ENCODE peak calls at places on chromosomes 7 and 10, in five cellular contexts. E is esophagus squamous epithelium, I is hepatocyte, F is RWPE1, L is pancreas. K is an unnamed sample.

GRCh38 chr7:131076711-131077170 is 250.9 kb upstream of the MKLN1 start:
- DNase-seq in E (no peak), I (peak; percentile 54), F (no peak), L (no peak), K (no peak)

GRCh38 chr10:95564291-95564690 is 3.1 kb upstream of the SORBS1 start:
- DNase-seq in E (no peak), I (no peak), F (no peak), L (no peak), K (no peak)

GRCh38 chr7:67636363-67637355 is 640.0 kb downstream of the TYW1 start:
- DNase-seq in E (no peak), I (no peak), F (no peak), L (no peak), K (no peak)

GRCh38 chr10:60896033-60896432 is 48.0 kb downstream of the RHOBTB1 start:
- DNase-seq in E (no peak), I (peak; percentile 19), F (no peak), L (no peak), K (no peak)

GRCh38 chr10:27448926-27449325 is 55.2 kb upstream of the RAB18 start:
- DNase-seq in E (no peak), I (no peak), F (peak; percentile 41), L (no peak), K (no peak)

GRCh38 chr10:31749293-31749692 is 179.3 kb downstream of the ARHGAP12 start:
- DNase-seq in E (no peak), I (no peak), F (no peak), L (peak; percentile 69), K (no peak)

GRCh38 chr7:152871678-152872060 is 112.1 kb downstream of the ACTR3B start:
- DNase-seq in E (no peak), I (no peak), F (no peak), L (no peak), K (no peak)

GRCh38 chr7:158783595-158783994 is 45.7 kb downstream of the ESYT2 start:
- DNase-seq in E (no peak), I (no peak), F (no peak), L (no peak), K (no peak)

GRCh38 chr10:102745157-102745556 is 1.4 kb downstream of the WBP1L start:
- DNase-seq in E (no peak), I (no peak), F (no peak), L (no peak), K (no peak)

GRCh38 chr10:88149906-88150305 is 286.5 kb downstream of the PTEN start:
- DNase-seq in E (no peak), I (no peak), F (no peak), L (no peak), K (no peak)

GRCh38 chr7:69656890-69657289 is 58.6 kb downstream of the AUTS2 start:
- DNase-seq in E (no peak), I (no peak), F (no peak), L (no peak), K (peak; percentile 62)

GRCh38 chr10:124728071-124728829 is 15.9 kb downstream of the FAM53B start:
- DNase-seq in E (no peak), I (no peak), F (no peak), L (no peak), K (no peak)

GRCh38 chr10:72601144-72601543 is 24.7 kb downstream of the MICU1 start:
- DNase-seq in E (no peak), I (no peak), F (no peak), L (no peak), K (no peak)

GRCh38 chr7:21352540-21353387 is 75.1 kb upstream of the SP4 start:
- DNase-seq in E (no peak), I (no peak), F (no peak), L (no peak), K (no peak)

GRCh38 chr10:11712761-11713160 is 29.4 kb upstream of the ECHDC3 start:
- DNase-seq in E (no peak), I (no peak), F (no peak), L (no peak), K (no peak)

GRCh38 chr10:13769926-13770325 is 183.2 kb downstream of the PRPF18 start:
- DNase-seq in E (no peak), I (no peak), F (peak; percentile 81), L (no peak), K (no peak)

GRCh38 chr10:71911296-71911954 is 52.8 kb upstream of the CHST3 start:
- DNase-seq in E (no peak), I (no peak), F (no peak), L (no peak), K (no peak)

GRCh38 chr7:47683485-47683898 is 101.6 kb upstream of the TNS3 start:
- DNase-seq in E (no peak), I (no peak), F (no peak), L (no peak), K (no peak)

GRCh38 chr7:128790297-128791037 is 1.3 kb upstream of the CCDC136 start:
- DNase-seq in E (no peak), I (no peak), F (no peak), L (no peak), K (no peak)

GRCh38 chr7:10802526-10802925 is 171.1 kb upstream of the PHF14 start:
- DNase-seq in E (no peak), I (no peak), F (peak; percentile 56), L (no peak), K (no peak)

GRCh38 chr10:124974131-124974530 is 32.2 kb downstream of the ZRANB1 start:
- DNase-seq in E (no peak), I (no peak), F (no peak), L (no peak), K (no peak)

GRCh38 chr10:101079874-101080273 is 18.1 kb downstream of the KAZALD1 start:
- DNase-seq in E (no peak), I (no peak), F (no peak), L (no peak), K (no peak)

GRCh38 chr7:1562611-1563051 is 6.6 kb upstream of the TMEM184A start:
- DNase-seq in E (no peak), I (no peak), F (no peak), L (no peak), K (no peak)

GRCh38 chr10:19498348-19499290 is 317.6 kb upstream of the PLXDC2 start:
- DNase-seq in E (no peak), I (no peak), F (no peak), L (no peak), K (no peak)

GRCh38 chr10:34403512-34403911 is 411.6 kb downstream of the PARD3 start:
- DNase-seq in E (no peak), I (no peak), F (no peak), L (no peak), K (no peak)

GRCh38 chr10:33817647-33818046 is 483.2 kb upstream of the NRP1 start:
- DNase-seq in E (no peak), I (no peak), F (no peak), L (no peak), K (no peak)

GRCh38 chr7:131370523-131370968 is 42.9 kb downstream of the MKLN1 start:
- DNase-seq in E (no peak), I (peak; percentile 4), F (no peak), L (no peak), K (no peak)

GRCh38 chr7:710161-710560 is 16.3 kb upstream of the DNAAF5 start:
- DNase-seq in E (no peak), I (peak; percentile 1), F (no peak), L (no peak), K (no peak)

GRCh38 chr10:82742478-82742877 is 867.5 kb downstream of the NRG3 start:
- DNase-seq in E (no peak), I (peak; percentile 17), F (peak; percentile 4), L (no peak), K (no peak)

GRCh38 chr7:155322530-155322929 is 24.9 kb downstream of the INSIG1 start:
- DNase-seq in E (no peak), I (no peak), F (no peak), L (no peak), K (no peak)

GRCh38 chr7:33937871-33938270 is 32.5 kb downstream of the BMPER start:
- DNase-seq in E (no peak), I (no peak), F (no peak), L (no peak), K (no peak)

GRCh38 chr7:33932832-33933468 is 27.6 kb downstream of the BMPER start:
- DNase-seq in E (no peak), I (peak; percentile 84), F (peak; percentile 73), L (peak; percentile 74), K (peak; percentile 71)

GRCh38 chr7:33932221-33932620 is 26.9 kb downstream of the BMPER start:
- DNase-seq in E (no peak), I (no peak), F (no peak), L (no peak), K (no peak)

GRCh38 chr7:33928986-33929385 is 23.6 kb downstream of the BMPER start:
- DNase-seq in E (no peak), I (no peak), F (no peak), L (no peak), K (peak; percentile 35)

DNA sequence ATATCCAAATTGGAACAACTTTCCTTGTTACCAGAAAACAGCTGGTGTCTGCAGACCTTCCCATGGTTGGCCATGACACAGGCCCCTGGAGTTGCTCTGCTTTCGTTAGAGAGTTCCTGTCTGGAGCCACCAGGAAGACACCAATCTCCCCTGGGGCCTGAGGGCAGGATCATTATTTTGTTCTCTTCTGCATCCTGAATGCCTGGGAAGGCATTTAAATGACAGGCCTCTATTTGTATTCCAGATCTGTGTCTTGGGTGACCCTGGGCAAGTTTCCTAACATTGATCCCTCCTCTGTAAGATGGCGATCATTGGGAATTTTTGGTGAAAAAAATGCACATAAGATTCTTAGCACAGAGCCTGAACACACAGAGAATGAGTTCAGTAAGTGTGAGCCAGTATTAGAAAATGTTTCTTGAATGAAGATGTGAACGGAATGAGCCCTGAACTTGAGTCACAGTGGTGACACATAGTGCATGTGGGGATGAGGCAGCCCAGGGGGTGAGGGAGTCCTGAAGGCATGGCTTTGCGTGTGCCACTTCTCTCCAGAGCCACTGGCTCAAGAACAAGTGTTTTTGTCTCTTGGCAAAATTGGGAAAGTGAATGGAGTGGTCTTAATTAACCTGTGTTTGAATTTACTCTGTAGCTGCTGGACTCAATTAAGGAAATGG is 28.4 kb downstream of the BMPER start:
- DNase-seq in E (no peak), I (no peak), F (peak; percentile 46), L (no peak), K (no peak)
- TF ChIP-seq CTCF in E (no peak), I (no peak), F (no peak), L (no peak), K (no peak)

GRCh38 chr7:143384741-143385631 is 3.8 kb downstream of the ZYX start:
- DNase-seq in E (no peak), I (no peak), F (no peak), L (no peak), K (no peak)
- H3K27ac ChIP-seq in E (peak overlapping the region; percentile 100), I (no peak overlapping the region), F (peak overlapping the region; percentile 95), L (no peak overlapping the region), K (peak overlapping the region; percentile 99)

GRCh38 chr7:37205451-37205850 is 243.2 kb downstream of the ELMO1 start:
- DNase-seq in E (no peak), I (no peak), F (no peak), L (no peak), K (no peak)

GRCh38 chr7:37212051-37212450 is 236.6 kb downstream of the ELMO1 start:
- DNase-seq in E (no peak), I (no peak), F (no peak), L (no peak), K (no peak)

GRCh38 chr7:37206192-37206591 is 242.5 kb downstream of the ELMO1 start:
- DNase-seq in E (no peak), I (no peak), F (no peak), L (no peak), K (no peak)

GRCh38 chr7:37211097-37211496 is 237.6 kb downstream of the ELMO1 start:
- DNase-seq in E (no peak), I (peak; percentile 75), F (no peak), L (no peak), K (peak; percentile 46)

GRCh38 chr7:37208528-37208927 is 240.1 kb downstream of the ELMO1 start:
- DNase-seq in E (peak; percentile 5), I (peak; percentile 84), F (peak; percentile 41), L (peak; percentile 28), K (peak; percentile 44)
- TF ChIP-seq CTCF in E (peak; percentile 28), I (peak; percentile 79), F (peak; percentile 68), L (peak; percentile 26), K (peak; percentile 69)

GRCh38 chr7:148950806-148951205 is 66.7 kb upstream of the EZH2 start:
- DNase-seq in E (no peak), I (no peak), F (no peak), L (no peak), K (no peak)
- H3K27ac ChIP-seq in E (no peak overlapping the region), I (no peak overlapping the region), F (no peak overlapping the region), L (no peak overlapping the region), K (no peak overlapping the region)

K was measured in left ventricle myocardium inferior.